ENCODE peak calls at places on chromosomes 4 and X, in seven cellular contexts. R is A549, N is neural crest cell, L is transverse colon, C is heart right ventricle, J is endothelial cell of umbilical vein, Q is nephron progenitor cell. E is an unnamed sample.

GRCh38 chrX:56813318-56813837 is 84.3 kb downstream of the NBDY start:
- DNase-seq in R (no peak), N (no peak), L (no peak), C (no peak), J (peak; percentile 57), Q (no peak), E (peak; percentile 74)

GRCh38 chr4:40057540-40058091 is 966 bp downstream of the N4BP2 start:
- DNase-seq in R (peak; percentile 95), N (peak; percentile 55), L (peak; percentile 85), C (peak; percentile 85), J (peak; percentile 97), Q (peak; percentile 44), E (peak; percentile 76)

GRCh38 chrX:97405031-97405685 is 521.5 kb downstream of the RPA4 start:
- DNase-seq in R (no peak), N (no peak), L (no peak), C (no peak), J (no peak), Q (no peak), E (no peak)

GRCh38 chr4:169410839-169411770 is 140.3 kb upstream of the SH3RF1 start:
- DNase-seq in R (no peak), N (peak; percentile 16), L (peak; percentile 18), C (peak; percentile 43), J (peak; percentile 18), Q (peak; percentile 19), E (no peak)

GRCh38 chr4:181234951-181235350 is 1008.3 kb upstream of the TENM3 start:
- DNase-seq in R (no peak), N (no peak), L (no peak), C (no peak), J (no peak), Q (no peak), E (no peak)

GRCh38 chr4:145840162-145840768 is 98.4 kb downstream of the ZNF827 start:
- DNase-seq in R (peak; percentile 18), N (no peak), L (no peak), C (no peak), J (peak; percentile 67), Q (no peak), E (no peak)

GRCh38 chr4:100306018-100306417 is 115.8 kb upstream of the DDIT4L start:
- DNase-seq in R (no peak), N (no peak), L (no peak), C (no peak), J (no peak), Q (no peak), E (no peak)

GRCh38 chrX:57595381-57595811 is 3.6 kb downstream of the ZXDB start:
- DNase-seq in R (no peak), N (no peak), L (no peak), C (peak; percentile 5), J (peak; percentile 61), Q (no peak), E (no peak)

GRCh38 chrX:13826770-13827169 is 9.9 kb upstream of the GPM6B start:
- DNase-seq in R (no peak), N (no peak), L (no peak), C (no peak), J (no peak), Q (no peak), E (no peak)

GRCh38 chrX:12979011-12979629 is 4.2 kb downstream of the TMSB4X start:
- DNase-seq in R (no peak), N (no peak), L (no peak), C (no peak), J (no peak), Q (no peak), E (no peak)

GRCh38 chrX:131571348-131571747 is 27.5 kb downstream of the OR13H1 start:
- DNase-seq in R (no peak), N (no peak), L (no peak), C (no peak), J (no peak), Q (no peak), E (no peak)

GRCh38 chr4:113636877-113637276 is 124.7 kb downstream of the CAMK2D start:
- DNase-seq in R (no peak), N (no peak), L (no peak), C (no peak), J (no peak), Q (no peak), E (no peak)

GRCh38 chr4:31674313-31674947 is 954.3 kb downstream of the PCDH7 start:
- DNase-seq in R (no peak), N (peak; percentile 4), L (no peak), C (no peak), J (peak; percentile 44), Q (peak; percentile 5), E (no peak)

GRCh38 chrX:134512566-134512965 is 52.6 kb downstream of the HPRT1 start:
- DNase-seq in R (peak; percentile 59), N (no peak), L (no peak), C (no peak), J (peak; percentile 47), Q (no peak), E (no peak)

GRCh38 chr4:186132577-186133277 is 28.2 kb downstream of the FAM149A start:
- DNase-seq in R (peak; percentile 14), N (peak; percentile 28), L (no peak), C (no peak), J (peak; percentile 36), Q (peak; percentile 41), E (no peak)

GRCh38 chrX:101429934-101430333 is 21.9 kb downstream of the HNRNPH2 start:
- DNase-seq in R (no peak), N (no peak), L (no peak), C (no peak), J (no peak), Q (no peak), E (no peak)

GRCh38 chrX:85244411-85245210 is 820 bp downstream of the ZNF711 start:
- DNase-seq in R (peak; percentile 5), N (peak; percentile 2), L (no peak), C (no peak), J (peak; percentile 30), Q (peak; percentile 51), E (no peak)
- TF ChIP-seq CTCF in R (no peak), N (no peak), L (no peak), C (no peak), J (no peak), Q (no peak), E (no peak)

GRCh38 chr4:76306882-76307669 is 543 bp downstream of the STBD1 start:
- DNase-seq in R (peak; percentile 48), N (peak; percentile 41), L (peak; percentile 80), C (peak; percentile 46), J (peak; percentile 19), Q (peak; percentile 65), E (no peak)
- TF ChIP-seq CTCF in R (peak; percentile 41), N (peak; percentile 34), L (peak; percentile 51), C (no peak), J (peak; percentile 41), Q (peak; percentile 13), E (no peak)

GRCh38 chr4:1856071-1856919 is at the start of gene LETM1:
- DNase-seq in R (peak; percentile 68), N (peak; percentile 88), L (peak; percentile 98), C (peak; percentile 95), J (peak; percentile 90), Q (peak; percentile 89), E (peak; percentile 86)
- TF ChIP-seq CTCF in R (no peak), N (peak; percentile 29), L (peak; percentile 57), C (no peak), J (peak; percentile 20), Q (no peak), E (no peak)

GRCh38 chr4:151674804-151675290 is 86.0 kb downstream of the GATB start:
- DNase-seq in R (no peak), N (peak; percentile 9), L (peak; percentile 56), C (no peak), J (peak; percentile 54), Q (peak; percentile 65), E (peak; percentile 68)
- TF ChIP-seq CTCF in R (no peak), N (peak; percentile 29), L (peak; percentile 39), C (no peak), J (no peak), Q (no peak), E (no peak)

GRCh38 chrX:18206657-18207056 is 14.0 kb downstream of the BEND2 start:
- DNase-seq in R (no peak), N (no peak), L (no peak), C (no peak), J (no peak), Q (no peak), E (no peak)

GRCh38 chrX:18210470-18210869 is 10.2 kb downstream of the BEND2 start:
- DNase-seq in R (no peak), N (no peak), L (no peak), C (no peak), J (no peak), Q (no peak), E (no peak)
- TF ChIP-seq CTCF in R (peak; percentile 47), N (peak; percentile 64), L (no peak), C (no peak), J (no peak), Q (peak; percentile 27), E (no peak)

GRCh38 chr4:167290684-167291083 is 56.4 kb upstream of the SPOCK3 start:
- DNase-seq in R (no peak), N (no peak), L (no peak), C (no peak), J (peak; percentile 11), Q (no peak), E (no peak)
- TF ChIP-seq CTCF in R (peak; percentile 45), N (peak; percentile 70), L (no peak), C (no peak), J (peak; percentile 12), Q (peak; percentile 48), E (no peak)

GRCh38 chrX:148337873-148338272 is 162.5 kb upstream of the AFF2 start:
- DNase-seq in R (no peak), N (no peak), L (no peak), C (no peak), J (no peak), Q (no peak), E (no peak)
- TF ChIP-seq CTCF in R (no peak), N (no peak), L (no peak), C (no peak), J (no peak), Q (no peak), E (no peak)

E was measured in ascending aorta.